ENCODE peak calls at places on chromosomes 7 and 10, in five cellular contexts. One of them, this sample, is unnamed.

GRCh38 chr7:137962875-137963507 is 38.9 kb downstream of the CREB3L2 start:
- DNase-seq in OCI-LY7: no peak
- DNase-seq in PC-3: peak; percentile 86
- DNase-seq in K562: peak; percentile 96
- DNase-seq in mesendoderm: no peak
- DNase-seq in this sample: no peak

GRCh38 chr7:6015917-6016652 is 7.0 kb downstream of the AIMP2 start:
- DNase-seq in PC-3: no peak
- DNase-seq in OCI-LY7: peak; percentile 51
- DNase-seq in mesendoderm: peak; percentile 26
- DNase-seq in K562: no peak
- DNase-seq in this sample: no peak

GRCh38 chr7:151754142-151754590 is 122.7 kb downstream of the PRKAG2 start:
- DNase-seq in K562: peak; percentile 76
- DNase-seq in PC-3: peak; percentile 96
- DNase-seq in OCI-LY7: peak; percentile 66
- DNase-seq in mesendoderm: peak; percentile 99
- DNase-seq in this sample: peak; percentile 98

GRCh38 chr7:593324-594115 is 73.9 kb upstream of the PDGFA start:
- DNase-seq in mesendoderm: no peak
- DNase-seq in OCI-LY7: no peak
- DNase-seq in K562: no peak
- DNase-seq in PC-3: no peak
- DNase-seq in this sample: no peak

GRCh38 chr7:30504347-30505173 is at the start of gene GGCT:
- DNase-seq in PC-3: peak; percentile 97
- DNase-seq in mesendoderm: peak; percentile 99
- DNase-seq in K562: peak; percentile 100
- DNase-seq in OCI-LY7: peak; percentile 99
- DNase-seq in this sample: peak; percentile 99

GRCh38 chr7:95886501-95887090 is 114.2 kb downstream of the DYNC1I1 start:
- DNase-seq in K562: no peak
- DNase-seq in PC-3: peak; percentile 35
- DNase-seq in OCI-LY7: no peak
- DNase-seq in mesendoderm: peak; percentile 67
- DNase-seq in this sample: peak; percentile 3

GRCh38 chr10:4810093-4810492 is 15.9 kb upstream of the AKR1E2 start:
- DNase-seq in OCI-LY7: no peak
- DNase-seq in K562: no peak
- DNase-seq in PC-3: no peak
- DNase-seq in mesendoderm: no peak
- DNase-seq in this sample: no peak

GRCh38 chr7:132618956-132619305 is 42.7 kb upstream of the PLXNA4 start:
- DNase-seq in PC-3: peak; percentile 18
- DNase-seq in K562: no peak
- DNase-seq in OCI-LY7: no peak
- DNase-seq in mesendoderm: no peak
- DNase-seq in this sample: no peak

GRCh38 chr7:38051311-38051710 is 126.7 kb upstream of the STARD3NL start:
- DNase-seq in PC-3: no peak
- DNase-seq in K562: no peak
- DNase-seq in mesendoderm: no peak
- DNase-seq in OCI-LY7: no peak
- DNase-seq in this sample: no peak

GRCh38 chr7:101691822-101692384 is 62.8 kb upstream of the MYL10 start:
- DNase-seq in mesendoderm: no peak
- DNase-seq in PC-3: no peak
- DNase-seq in K562: no peak
- DNase-seq in OCI-LY7: no peak
- DNase-seq in this sample: no peak

GRCh38 chr10:83371696-83372490 is 767.4 kb upstream of the GHITM start:
- DNase-seq in K562: no peak
- DNase-seq in OCI-LY7: no peak
- DNase-seq in PC-3: no peak
- DNase-seq in mesendoderm: peak; percentile 63
- DNase-seq in this sample: no peak

GRCh38 chr10:68877482-68877881 is 23.6 kb upstream of the DDX50 start:
- DNase-seq in OCI-LY7: no peak
- DNase-seq in PC-3: no peak
- DNase-seq in mesendoderm: no peak
- DNase-seq in K562: no peak
- DNase-seq in this sample: no peak
- H3K4me2 ChIP-seq in OCI-LY7: no peak overlapping the region
- H3K4me2 ChIP-seq in PC-3: no peak overlapping the region
- H3K4me2 ChIP-seq in mesendoderm: no peak overlapping the region
- H3K4me2 ChIP-seq in K562: no peak overlapping the region
- H3K4me2 ChIP-seq in this sample: no peak overlapping the region

DNA sequence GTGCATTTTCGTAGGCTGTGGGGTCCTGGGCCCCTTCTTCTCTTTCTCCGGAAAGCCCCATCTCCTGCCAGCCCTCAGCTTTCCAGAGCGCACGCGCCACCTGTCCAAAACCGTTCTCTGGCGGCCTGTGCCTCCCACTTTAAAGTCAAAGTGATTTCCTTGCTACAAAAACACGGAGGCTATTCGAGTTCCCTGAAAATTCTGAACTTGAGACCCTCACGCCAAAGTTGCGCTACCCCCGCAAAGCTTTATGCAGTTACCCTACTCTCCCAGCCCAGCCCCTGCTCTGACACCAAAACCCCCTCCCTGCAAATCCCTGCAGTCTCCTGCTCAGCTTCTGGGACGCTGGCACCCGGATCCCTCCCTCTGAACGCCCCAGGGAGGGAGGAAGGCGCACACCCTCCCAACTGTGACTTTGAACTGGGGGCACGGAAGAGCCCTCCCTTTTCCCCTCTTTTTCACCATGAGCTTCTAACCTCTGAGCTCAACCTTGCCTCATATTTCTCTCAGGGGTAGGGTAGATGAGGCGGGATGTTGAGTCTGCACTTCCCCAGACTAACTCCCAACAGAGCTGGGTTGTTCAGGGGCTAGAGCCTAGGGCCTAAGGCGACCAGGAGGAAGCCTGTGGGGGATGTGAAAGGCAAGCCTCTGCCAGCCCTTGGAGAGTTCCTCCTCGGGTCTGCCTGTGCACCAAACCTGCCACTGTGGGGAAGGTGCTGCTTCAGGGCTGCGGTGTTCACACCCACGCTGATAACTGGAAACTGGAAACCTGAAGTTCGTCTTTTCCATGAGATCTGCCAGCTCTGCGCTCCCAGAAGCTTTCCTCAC is 2.7 kb upstream of the PAX4 start:
- DNase-seq in PC-3: no peak
- DNase-seq in OCI-LY7: no peak
- DNase-seq in K562: peak; percentile 13
- DNase-seq in mesendoderm: peak; percentile 81
- DNase-seq in this sample: no peak
- H3K4me2 ChIP-seq in PC-3: no peak overlapping the region
- H3K4me2 ChIP-seq in OCI-LY7: no peak overlapping the region
- H3K4me2 ChIP-seq in K562: no peak overlapping the region
- H3K4me2 ChIP-seq in mesendoderm: peak overlapping the region; percentile 32
- H3K4me2 ChIP-seq in this sample: peak overlapping the region; percentile 27

GRCh38 chr7:26200113-26200443 is 468 bp downstream of the HNRNPA2B1 start:
- DNase-seq in K562: peak; percentile 47
- DNase-seq in OCI-LY7: peak; percentile 74
- DNase-seq in PC-3: peak; percentile 38
- DNase-seq in mesendoderm: peak; percentile 80
- DNase-seq in this sample: peak; percentile 69
- H3K4me2 ChIP-seq in K562: peak overlapping the region; percentile 89
- H3K4me2 ChIP-seq in OCI-LY7: peak overlapping the region; percentile 93
- H3K4me2 ChIP-seq in PC-3: peak overlapping the region; percentile 82
- H3K4me2 ChIP-seq in mesendoderm: no peak overlapping the region
- H3K4me2 ChIP-seq in this sample: no peak overlapping the region

DNA sequence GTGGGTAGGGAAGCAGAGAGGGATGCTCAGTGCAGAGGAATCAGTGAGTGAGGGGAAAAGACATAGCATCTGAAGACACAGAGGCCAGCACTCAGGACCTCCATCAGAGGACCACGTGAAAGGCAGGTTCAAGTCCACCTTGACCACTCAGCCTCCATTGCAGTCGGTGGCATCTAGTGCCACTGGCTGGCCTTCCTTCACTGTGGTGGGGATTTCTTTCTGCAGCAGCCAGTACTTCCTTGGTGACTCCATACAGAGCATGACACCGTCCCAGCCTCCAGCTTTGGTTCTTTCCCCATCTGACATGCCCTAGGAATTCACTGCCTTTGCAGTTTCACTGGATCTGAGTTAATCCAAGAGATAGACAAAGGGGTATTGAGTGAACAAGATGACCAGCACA is 58.0 kb downstream of the SYPL1 start:
- DNase-seq in K562: no peak
- DNase-seq in PC-3: no peak
- DNase-seq in mesendoderm: no peak
- DNase-seq in OCI-LY7: no peak
- DNase-seq in this sample: no peak
- H3K4me2 ChIP-seq in K562: no peak overlapping the region
- H3K4me2 ChIP-seq in PC-3: no peak overlapping the region
- H3K4me2 ChIP-seq in mesendoderm: no peak overlapping the region
- H3K4me2 ChIP-seq in OCI-LY7: peak overlapping the region; percentile 39
- H3K4me2 ChIP-seq in this sample: no peak overlapping the region

DNA sequence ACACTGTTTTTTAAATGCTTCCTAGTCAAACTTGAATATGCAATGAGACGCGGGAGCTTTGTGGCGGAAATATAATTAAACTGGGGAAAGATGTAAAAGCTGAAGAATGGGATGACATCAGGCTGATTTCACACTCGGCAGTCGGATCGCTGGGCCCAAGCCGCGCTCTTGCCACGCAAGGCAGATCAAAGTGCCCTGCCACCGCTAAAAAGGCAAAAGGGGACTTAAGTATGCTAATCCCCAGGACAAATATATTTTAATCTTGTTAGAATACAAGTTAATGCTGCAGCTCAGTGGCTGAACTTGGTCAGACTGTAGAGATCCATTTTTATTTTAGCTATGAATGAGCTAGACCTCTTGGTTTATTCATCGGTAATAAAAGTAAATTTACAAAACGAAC is 13.8 kb downstream of the EN2 start:
- DNase-seq in K562: no peak
- DNase-seq in OCI-LY7: no peak
- DNase-seq in PC-3: no peak
- DNase-seq in mesendoderm: no peak
- DNase-seq in this sample: no peak
- H3K4me2 ChIP-seq in K562: no peak overlapping the region
- H3K4me2 ChIP-seq in OCI-LY7: no peak overlapping the region
- H3K4me2 ChIP-seq in PC-3: peak overlapping the region; percentile 47
- H3K4me2 ChIP-seq in mesendoderm: no peak overlapping the region
- H3K4me2 ChIP-seq in this sample: no peak overlapping the region

This sample was measured in A549.